ENCODE peak calls at places on chromosomes 16 and 17, in six cellular contexts. V is neural progenitor cell, X is GM12878, C is testis, F is cardiac fibroblast, E is pancreas. G is an unnamed sample.

GRCh38 chr17:43449470-43450202 is 34.1 kb upstream of the DHX8 start:
- DNase-seq in F (no peak), X (no peak), E (no peak), C (no peak), V (no peak), G (no peak)

GRCh38 chr17:29584452-29585079 is 4.9 kb downstream of the GIT1 start:
- DNase-seq in E (peak; percentile 36), C (no peak), X (no peak), V (no peak), F (no peak), G (no peak)

GRCh38 chr17:7229504-7229903 is 4.8 kb downstream of the DVL2 start:
- DNase-seq in X (no peak), E (no peak), F (no peak), C (no peak), V (no peak), G (no peak)

GRCh38 chr17:67920212-67920611 is 76.1 kb downstream of the C17orf58 start:
- DNase-seq in C (no peak), E (no peak), V (no peak), X (no peak), F (no peak), G (no peak)

GRCh38 chr16:74568961-74569631 is 37.8 kb downstream of the GLG1 start:
- DNase-seq in C (no peak), F (peak; percentile 43), V (no peak), X (no peak), E (no peak), G (peak; percentile 16)

GRCh38 chr16:56547120-56547948 is 17.5 kb upstream of the MT4 start:
- DNase-seq in E (no peak), X (no peak), V (peak; percentile 90), C (no peak), F (peak; percentile 60), G (peak; percentile 10)

GRCh38 chr16:28181557-28181914 is 30.2 kb downstream of the XPO6 start:
- DNase-seq in X (no peak), E (no peak), C (no peak), V (no peak), F (peak; percentile 92), G (peak; percentile 79)

GRCh38 chr17:11278984-11279270 is 37.9 kb downstream of the SHISA6 start:
- DNase-seq in V (no peak), F (no peak), X (no peak), E (no peak), C (no peak), G (no peak)

GRCh38 chr17:81397314-81398169 is 2.3 kb downstream of the BAHCC1 start:
- DNase-seq in E (peak; percentile 83), X (no peak), C (no peak), F (peak; percentile 78), V (peak; percentile 97), G (no peak)

GRCh38 chr17:12342609-12343248 is 322.1 kb downstream of the MAP2K4 start:
- DNase-seq in F (peak; percentile 51), E (no peak), C (no peak), V (peak; percentile 64), X (no peak), G (no peak)

GRCh38 chr16:8963010-8963824 is 489 bp downstream of the USP7 start:
- DNase-seq in F (no peak), X (no peak), C (no peak), E (peak; percentile 76), V (peak; percentile 50), G (no peak)

GRCh38 chr17:62206550-62206949 is 141.5 kb upstream of the MED13 start:
- DNase-seq in C (no peak), V (no peak), X (no peak), F (no peak), E (no peak), G (no peak)

GRCh38 chr17:55845385-55845784 is 94.5 kb downstream of the PCTP start:
- DNase-seq in E (peak; percentile 58), V (peak; percentile 84), X (no peak), F (peak; percentile 33), C (peak; percentile 68), G (no peak)

GRCh38 chr16:8730335-8730915 is 56.0 kb downstream of the ABAT start:
- DNase-seq in C (no peak), X (no peak), V (no peak), E (peak; percentile 80), F (no peak), G (no peak)

GRCh38 chr16:81987706-81988105 is 23.6 kb downstream of the SDR42E1 start:
- DNase-seq in V (no peak), X (no peak), C (no peak), F (no peak), E (no peak), G (no peak)

GRCh38 chr16:87404764-87405625 is 12.9 kb downstream of the MAP1LC3B start:
- DNase-seq in V (no peak), C (no peak), X (no peak), F (no peak), E (no peak), G (no peak)

GRCh38 chr16:88454315-88455057 is 1.4 kb downstream of the ZFPM1 start:
- DNase-seq in X (no peak), C (no peak), F (peak; percentile 13), E (no peak), V (peak; percentile 56), G (no peak)

GRCh38 chr16:52538511-52538910 is 8.4 kb downstream of the TOX3 start:
- DNase-seq in C (no peak), E (no peak), X (no peak), V (no peak), F (no peak), G (no peak)

GRCh38 chr17:33469911-33470310 is 176.8 kb upstream of the ASIC2 start:
- DNase-seq in F (peak; percentile 80), C (no peak), X (no peak), E (no peak), V (no peak), G (no peak)

GRCh38 chr16:588639-588888 is 1.3 kb upstream of the RAB40C start:
- DNase-seq in E (peak; percentile 90), X (no peak), C (peak; percentile 55), V (peak; percentile 81), F (peak; percentile 75), G (no peak)

GRCh38 chr17:53543363-53543927 is 279.3 kb upstream of the KIF2B start:
- DNase-seq in F (no peak), X (no peak), C (no peak), E (no peak), V (no peak), G (no peak)

GRCh38 chr16:15482068-15482747 is 47.8 kb downstream of the BMERB1 start:
- DNase-seq in C (no peak), X (no peak), V (no peak), F (peak; percentile 97), E (peak; percentile 78), G (peak; percentile 83)

GRCh38 chr17:81267390-81268067 is 27.6 kb downstream of the SLC38A10 start:
- DNase-seq in X (no peak), C (no peak), E (peak; percentile 14), V (no peak), F (no peak), G (no peak)

GRCh38 chr17:32445075-32445427 is 741 bp downstream of the PSMD11 start:
- DNase-seq in C (peak; percentile 51), F (peak; percentile 75), V (peak; percentile 48), X (no peak), E (no peak), G (no peak)

GRCh38 chr17:42118545-42118944 is 2.6 kb downstream of the KAT2A start:
- DNase-seq in F (peak; percentile 50), X (no peak), C (no peak), V (peak; percentile 44), E (no peak), G (no peak)

GRCh38 chr16:22297114-22297870 is at the start of gene POLR3E:
- DNase-seq in F (peak; percentile 99), E (peak; percentile 99), X (no peak), V (peak; percentile 98), C (peak; percentile 99), G (peak; percentile 87)

GRCh38 chr16:22302776-22303363 is 5.7 kb downstream of the POLR3E start:
- DNase-seq in X (no peak), F (no peak), E (no peak), V (no peak), C (no peak), G (no peak)

GRCh38 chr16:22297871-22298733 is 893 bp downstream of the POLR3E start:
- DNase-seq in V (peak; percentile 87), X (peak; percentile 93), F (peak; percentile 97), E (peak; percentile 84), C (peak; percentile 73), G (peak; percentile 97)

GRCh38 chr16:22299036-22299435 is 1.8 kb downstream of the POLR3E start:
- DNase-seq in X (no peak), E (no peak), F (no peak), C (no peak), V (no peak), G (no peak)

GRCh38 chr16:22300427-22301071 is 3.3 kb downstream of the POLR3E start:
- DNase-seq in C (peak; percentile 84), E (peak; percentile 84), F (peak; percentile 64), V (peak; percentile 69), X (no peak), G (peak; percentile 7)
- TF ChIP-seq CTCF in C (peak; percentile 41), E (peak; percentile 32), F (peak; percentile 86), V (peak; percentile 63), X (peak; percentile 70), G (peak; percentile 75)

DNA sequence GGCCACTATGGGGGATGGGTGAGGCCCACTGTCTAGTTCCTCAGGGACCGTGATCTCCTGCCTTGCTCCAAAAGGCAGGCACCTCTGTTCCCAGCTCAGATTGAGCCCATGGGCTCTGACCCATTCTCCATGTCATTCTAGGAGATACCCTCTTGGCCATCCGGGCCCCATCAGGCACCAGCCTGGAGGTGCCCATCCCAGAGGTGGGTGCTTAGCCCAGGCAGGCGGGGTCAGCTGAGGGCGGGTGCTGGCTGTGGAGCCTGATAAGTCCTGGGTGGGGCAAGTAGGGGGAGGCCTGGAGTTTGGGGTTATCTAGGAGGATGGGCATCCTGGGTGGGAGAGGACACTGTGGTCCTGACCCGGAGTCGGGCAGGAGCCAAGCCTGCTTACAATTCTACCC is 2.3 kb downstream of the E2F4 start:
- DNase-seq in X (no peak), E (no peak), V (no peak), F (no peak), C (no peak), G (no peak)
- H3K4me3 ChIP-seq in X (peak overlapping the region; percentile 99), E (no peak overlapping the region), V (no peak overlapping the region), F (no peak overlapping the region), C (no peak overlapping the region), G (no peak overlapping the region)

GRCh38 chr16:72991645-72992044 is 56.3 kb downstream of the ZFHX3 start:
- DNase-seq in F (no peak), C (no peak), X (no peak), V (no peak), E (no peak), G (no peak)

GRCh38 chr16:72997141-72997542 is 50.8 kb downstream of the ZFHX3 start:
- DNase-seq in X (no peak), C (no peak), F (peak; percentile 80), V (no peak), E (no peak), G (no peak)

GRCh38 chr16:72996291-72997062 is 51.5 kb downstream of the ZFHX3 start:
- DNase-seq in V (no peak), E (no peak), C (no peak), X (no peak), F (no peak), G (no peak)

GRCh38 chr16:72992142-72992601 is 55.8 kb downstream of the ZFHX3 start:
- DNase-seq in F (no peak), C (no peak), E (no peak), V (peak; percentile 85), X (no peak), G (no peak)

GRCh38 chr16:72995151-72995881 is 52.6 kb downstream of the ZFHX3 start:
- DNase-seq in F (no peak), C (no peak), E (no peak), V (peak; percentile 69), X (no peak), G (no peak)
- TF ChIP-seq CTCF in F (peak; percentile 60), C (no peak), E (peak; percentile 34), V (peak; percentile 61), X (no peak), G (peak; percentile 38)

GRCh38 chr17:77344038-77344437 is 203.3 kb downstream of the SEC14L1 start:
- DNase-seq in V (no peak), C (no peak), F (no peak), X (no peak), E (no peak), G (no peak)
- H3K4me3 ChIP-seq in V (no peak overlapping the region), C (no peak overlapping the region), F (no peak overlapping the region), X (no peak overlapping the region), E (no peak overlapping the region), G (no peak overlapping the region)

G was measured in AG09309.